ENCODE peak calls at places on chromosomes 3 and 15, in seven cellular contexts. G, S, A, D, M, X and J are unnamed samples.

GRCh38 chr3:194255252-194256039 is 95.7 kb downstream of the CPN2 start:
- DNase-seq in G (peak; percentile 51), S (no peak), A (no peak), D (peak; percentile 82), M (peak; percentile 27), X (no peak), J (no peak)

GRCh38 chr15:55535436-55535835 is 27.4 kb upstream of the DNAAF4 start:
- DNase-seq in G (no peak), S (no peak), A (no peak), D (no peak), M (no peak), X (no peak), J (no peak)

GRCh38 chr3:129228891-129229585 is 20.4 kb upstream of the COPG1 start:
- DNase-seq in G (no peak), S (no peak), A (peak; percentile 86), D (peak; percentile 33), M (peak; percentile 75), X (no peak), J (no peak)

GRCh38 chr3:115784739-115785571 is 161.6 kb downstream of the GAP43 start:
- DNase-seq in G (no peak), S (no peak), A (peak; percentile 94), D (no peak), M (peak; percentile 55), X (no peak), J (no peak)

GRCh38 chr15:53323197-53323596 is 436.3 kb downstream of the WDR72 start:
- DNase-seq in G (no peak), S (no peak), A (no peak), D (no peak), M (no peak), X (no peak), J (no peak)

GRCh38 chr15:74451322-74451721 is 9.6 kb downstream of the UBL7 start:
- DNase-seq in G (no peak), S (no peak), A (no peak), D (no peak), M (no peak), X (no peak), J (no peak)

GRCh38 chr3:42802876-42803799 is 1.2 kb downstream of the HIGD1A start:
- DNase-seq in G (no peak), S (no peak), A (no peak), D (no peak), M (peak; percentile 28), X (peak; percentile 18), J (no peak)

GRCh38 chr15:42138411-42138810 is 18.0 kb downstream of the PLA2G4F start:
- DNase-seq in G (no peak), S (no peak), A (no peak), D (no peak), M (no peak), X (no peak), J (peak; percentile 3)

GRCh38 chr15:39393575-39394335 is 187.1 kb upstream of the THBS1 start:
- DNase-seq in G (no peak), S (no peak), A (no peak), D (no peak), M (no peak), X (no peak), J (no peak)

GRCh38 chr15:63503739-63504246 is 600 bp upstream of the USP3 start:
- DNase-seq in G (peak; percentile 48), S (peak; percentile 75), A (peak; percentile 94), D (no peak), M (peak; percentile 79), X (peak; percentile 48), J (peak; percentile 78)

GRCh38 chr15:50135123-50135541 is 16.1 kb upstream of the ATP8B4 start:
- DNase-seq in G (no peak), S (no peak), A (peak; percentile 73), D (no peak), M (peak; percentile 30), X (peak; percentile 51), J (no peak)

GRCh38 chr3:169083126-169083525 is 580.4 kb downstream of the MECOM start:
- DNase-seq in G (no peak), S (no peak), A (no peak), D (no peak), M (no peak), X (no peak), J (no peak)

DNA sequence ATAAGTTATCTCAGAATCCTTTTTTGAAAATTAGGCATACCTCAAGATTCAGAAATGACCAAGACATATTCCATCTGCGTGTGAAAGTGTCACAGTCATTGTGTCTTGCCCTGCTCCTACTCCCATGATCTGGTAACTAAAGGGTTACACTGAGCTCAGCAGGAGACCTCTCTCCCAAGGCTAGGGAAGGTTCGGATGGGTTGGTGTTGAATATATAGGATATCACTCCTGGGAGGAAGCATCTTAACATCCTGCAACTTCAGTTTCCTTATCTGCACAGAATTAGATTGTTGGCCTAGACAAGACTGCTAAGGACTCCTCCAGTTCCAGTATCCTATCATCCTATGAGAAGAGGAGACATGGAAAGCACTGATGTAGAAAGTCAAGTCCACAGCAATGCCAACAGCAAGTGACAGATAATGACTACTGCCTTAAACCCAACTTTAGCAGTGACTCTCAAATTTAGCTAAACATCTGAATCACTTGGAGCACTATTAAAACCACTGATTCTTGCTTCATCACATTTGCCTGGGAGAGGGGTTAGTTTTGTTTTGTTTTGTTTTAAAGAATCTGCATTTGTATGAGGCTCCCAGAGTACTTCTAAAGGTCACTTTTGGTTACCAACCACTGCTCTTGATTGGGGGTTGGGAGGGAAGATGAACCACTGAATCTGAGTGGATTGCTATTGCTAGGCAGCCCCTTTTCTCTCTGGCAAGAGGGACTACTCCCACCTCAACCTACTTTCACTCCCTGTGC is 9.7 kb downstream of the ADAMTS9 start:
- DNase-seq in G (no peak), S (no peak), A (no peak), D (no peak), M (no peak), X (no peak), J (no peak)
- H3K4me3 ChIP-seq in G (no peak overlapping the region), S (no peak overlapping the region), A (no peak overlapping the region), D (peak overlapping the region; percentile 18), M (no peak overlapping the region), X (no peak overlapping the region), J (no peak overlapping the region)

GRCh38 chr3:179098388-179099077 is 26.9 kb upstream of the ZMAT3 start:
- DNase-seq in G (no peak), S (no peak), A (peak; percentile 66), D (no peak), M (peak; percentile 74), X (no peak), J (no peak)
- H3K4me3 ChIP-seq in G (no peak overlapping the region), S (no peak overlapping the region), A (no peak overlapping the region), D (no peak overlapping the region), M (peak overlapping the region; percentile 30), X (no peak overlapping the region), J (peak overlapping the region; percentile 10)

GRCh38 chr3:192727032-192727847 is at the start of gene FGF12:
- DNase-seq in G (peak; percentile 13), S (no peak), A (peak; percentile 17), D (peak; percentile 88), M (peak; percentile 12), X (peak; percentile 7), J (peak; percentile 9)
- H3K4me3 ChIP-seq in G (peak within 1 kb of the TSS; percentile 13), S (no peak within 1 kb of the TSS), A (no peak within 1 kb of the TSS), D (peak within 1 kb of the TSS; percentile 72), M (no peak within 1 kb of the TSS), X (peak within 1 kb of the TSS; percentile 19), J (no peak within 1 kb of the TSS)

GRCh38 chr3:10205461-10206165 is 40.9 kb downstream of the IRAK2 start:
- DNase-seq in G (no peak), S (peak; percentile 80), A (peak; percentile 97), D (no peak), M (peak; percentile 66), X (peak; percentile 83), J (no peak)
- H3K4me3 ChIP-seq in G (no peak overlapping the region), S (no peak overlapping the region), A (no peak overlapping the region), D (no peak overlapping the region), M (no peak overlapping the region), X (no peak overlapping the region), J (no peak overlapping the region)